ENCODE peak calls at places on chromosomes 1 and 21, in nine cellular contexts. U is neural progenitor cell; X is A549; T is esophagus squamous epithelium; F is stimulated activated CD4-positive, alpha-beta T cell treated with anti-CD3 and anti-CD28 coated beads, Interleukin-4, amount 100 ng/mL, for 1 hour; L is activated CD4-positive, alpha-beta T cell treated with anti-CD3 and anti-CD28 coated beads, Interleukin-2, amount 50 U/mL, for 1 hour; A is mucosa of gallbladder; W is astrocyte; H is T follicular helper cell. O is an unnamed sample.

GRCh38 chr1:36256558-36257374 is 32.5 kb downstream of the THRAP3 start:
- DNase-seq in L (no peak), A (no peak), H (no peak), T (no peak), F (no peak), W (no peak), X (no peak), U (no peak), O (no peak)

GRCh38 chr1:200838676-200839445 is 33.9 kb upstream of the GPR25 start:
- DNase-seq in U (no peak), F (no peak), L (no peak), T (no peak), A (no peak), X (no peak), W (peak), H (no peak), O (no peak)

GRCh38 chr1:11802973-11803885 is 2.5 kb downstream of the MTHFR start:
- DNase-seq in F (peak), T (peak), U (peak), H (peak), L (peak), W (peak), X (no peak), A (peak), O (peak)

GRCh38 chr1:41354956-41355355 is 6.3 kb upstream of the FOXO6 start:
- DNase-seq in L (no peak), H (no peak), F (no peak), T (no peak), U (peak), W (no peak), A (no peak), X (no peak), O (no peak)

GRCh38 chr1:168050880-168051279 is 85.8 kb downstream of the GPR161 start:
- DNase-seq in H (no peak), A (no peak), X (no peak), F (no peak), T (no peak), W (no peak), L (no peak), U (no peak), O (no peak)

GRCh38 chr1:43058545-43059360 is 100.1 kb upstream of the SLC2A1 start:
- DNase-seq in U (peak), T (no peak), F (no peak), A (peak), L (no peak), W (peak), X (no peak), H (no peak), O (no peak)

GRCh38 chr1:30730351-30731108 is 7.1 kb upstream of the MATN1 start:
- DNase-seq in U (no peak), A (no peak), F (no peak), H (no peak), W (no peak), X (no peak), T (no peak), L (no peak), O (no peak)

GRCh38 chr1:18323259-18323658 is 157.5 kb upstream of the KLHDC7A start:
- DNase-seq in X (no peak), L (no peak), H (no peak), F (no peak), W (no peak), A (no peak), T (no peak), U (no peak), O (no peak)

GRCh38 chr1:41319803-41320711 is 41.2 kb upstream of the FOXO6 start:
- DNase-seq in U (no peak), T (no peak), X (no peak), W (no peak), H (no peak), F (no peak), L (no peak), A (no peak), O (no peak)

GRCh38 chr1:76942549-76942948 is 75.3 kb downstream of the ST6GALNAC5 start:
- DNase-seq in F (no peak), U (no peak), A (no peak), X (no peak), H (no peak), T (no peak), W (peak), L (no peak), O (no peak)

GRCh38 chr1:158043232-158043631 is 49.8 kb downstream of the KIRREL1 start:
- DNase-seq in W (no peak), L (no peak), A (no peak), X (no peak), U (peak), T (no peak), F (no peak), H (no peak), O (no peak)

GRCh38 chr1:184388671-184389292 is 2.0 kb downstream of the C1orf21 start:
- DNase-seq in W (no peak), T (no peak), X (no peak), A (no peak), H (no peak), L (no peak), F (no peak), U (no peak), O (no peak)

GRCh38 chr21:32978346-32979270 is 47.1 kb upstream of the OLIG2 start:
- DNase-seq in A (no peak), X (no peak), L (no peak), H (no peak), T (no peak), W (no peak), F (no peak), U (peak), O (no peak)

GRCh38 chr1:41461790-41462679 is 22.4 kb downstream of the EDN2 start:
- DNase-seq in F (no peak), H (no peak), X (no peak), A (no peak), W (peak), L (no peak), U (no peak), T (no peak), O (peak)

GRCh38 chr1:44660176-44660575 is 14.1 kb downstream of the TMEM53 start:
- DNase-seq in A (peak), X (no peak), L (no peak), U (no peak), F (no peak), T (no peak), W (no peak), H (no peak), O (no peak)

GRCh38 chr21:44058652-44058964 is 46.5 kb downstream of the TRAPPC10 start:
- DNase-seq in T (no peak), H (no peak), X (no peak), F (no peak), U (no peak), A (no peak), W (no peak), L (no peak), O (no peak)